ENCODE peak calls at places on chromosomes 7 and 10, in eight cellular contexts. K is H7; M is caudate nucleus; S is stimulated activated CD8-positive, alpha-beta memory T cell treated with anti-CD3 and anti-CD28 coated beads, Interleukin-15, amount 100 ng/mL, for 24 hours; T is activated T-helper 9 cell treated with anti-CD3 and anti-CD28 coated beads, Interleukin-2, amount 50 U/mL, for 16 hours; H is HTR-8/SVneo; F is Calu3; D is activated T-helper 1 cell treated with anti-CD3 and anti-CD28 coated beads, Interleukin-2, amount 50 U/mL, for 16 hours. G is an unnamed sample.

GRCh38 chr10:88408111-88408510 is 175.0 kb downstream of the RNLS start:
- DNase-seq in D (no peak), F (no peak), H (no peak), M (no peak), S (no peak), T (no peak), K (no peak), G (no peak)

GRCh38 chr10:103849880-103850571 is 5.3 kb downstream of the SH3PXD2A start:
- DNase-seq in D (no peak), K (no peak), H (no peak), T (no peak), S (no peak), F (no peak), M (no peak), G (no peak)

GRCh38 chr10:52644678-52645434 is 127.7 kb downstream of the MBL2 start:
- DNase-seq in H (peak; percentile 43), K (peak; percentile 2), S (no peak), M (no peak), F (peak; percentile 67), D (no peak), T (no peak), G (peak; percentile 72)

GRCh38 chr7:132455306-132455705 is 121.0 kb downstream of the PLXNA4 start:
- DNase-seq in F (no peak), T (no peak), K (no peak), M (no peak), H (no peak), S (no peak), D (no peak), G (no peak)

GRCh38 chr10:110363572-110364411 is 59.1 kb upstream of the SMNDC1 start:
- DNase-seq in H (no peak), S (no peak), T (no peak), F (no peak), M (peak; percentile 47), D (no peak), K (no peak), G (no peak)

GRCh38 chr7:57225666-57226065 is 93.4 kb upstream of the ZNF479 start:
- DNase-seq in D (no peak), H (no peak), M (no peak), S (no peak), F (no peak), T (no peak), K (no peak), G (no peak)

GRCh38 chr7:106618480-106618879 is 42.5 kb downstream of the CCDC71L start:
- DNase-seq in H (no peak), T (no peak), M (no peak), K (no peak), F (no peak), D (no peak), S (no peak), G (no peak)

GRCh38 chr7:55344840-55345239 is 20.3 kb upstream of the LANCL2 start:
- DNase-seq in F (no peak), H (no peak), D (no peak), K (peak; percentile 57), M (no peak), S (no peak), T (no peak), G (no peak)

GRCh38 chr10:12849351-12850181 is 151.9 kb downstream of the CCDC3 start:
- DNase-seq in T (no peak), K (no peak), H (no peak), M (no peak), F (no peak), S (no peak), D (no peak), G (no peak)

GRCh38 chr7:55970561-55970960 is 6.2 kb downstream of the NIPSNAP2 start:
- DNase-seq in D (no peak), K (no peak), H (no peak), F (no peak), M (no peak), S (no peak), T (no peak), G (no peak)

GRCh38 chr10:85238676-85239075 is 910.3 kb downstream of the CCSER2 start:
- DNase-seq in S (no peak), M (no peak), D (no peak), K (peak; percentile 13), H (no peak), T (no peak), F (no peak), G (no peak)

GRCh38 chr10:29297678-29298077 is 8.8 kb downstream of the LYZL1 start:
- DNase-seq in F (no peak), S (no peak), T (no peak), D (no peak), M (no peak), K (no peak), H (no peak), G (no peak)

GRCh38 chr10:8311526-8312070 is 257.1 kb downstream of the GATA3 start:
- DNase-seq in H (no peak), M (no peak), T (no peak), D (no peak), K (no peak), S (no peak), F (no peak), G (no peak)

GRCh38 chr7:29639887-29640600 is 76.4 kb downstream of the PRR15 start:
- DNase-seq in S (no peak), H (no peak), K (peak; percentile 37), T (no peak), F (no peak), M (no peak), D (no peak), G (no peak)

GRCh38 chr7:22611758-22612079 is 111.7 kb upstream of the STEAP1B start:
- DNase-seq in D (no peak), F (no peak), S (no peak), T (no peak), M (no peak), K (no peak), H (no peak), G (no peak)

GRCh38 chr7:157869793-157870192 is 533.0 kb downstream of the DNAJB6 start:
- DNase-seq in K (no peak), H (no peak), T (no peak), S (no peak), D (no peak), F (no peak), M (no peak), G (no peak)

GRCh38 chr10:102767428-102768160 is 23.8 kb downstream of the WBP1L start:
- DNase-seq in H (no peak), K (no peak), F (no peak), S (no peak), D (no peak), T (no peak), M (no peak), G (no peak)

GRCh38 chr7:11698273-11698930 is 133.6 kb downstream of the THSD7A start:
- DNase-seq in S (no peak), H (no peak), K (no peak), D (no peak), T (no peak), F (no peak), M (no peak), G (peak; percentile 93)

GRCh38 chr10:75202321-75203096 is 8.1 kb upstream of the VDAC2 start:
- DNase-seq in D (no peak), H (no peak), K (no peak), T (no peak), S (no peak), M (no peak), F (peak; percentile 15), G (no peak)

GRCh38 chr10:132107947-132108877 is 42.5 kb downstream of the JAKMIP3 start:
- DNase-seq in M (no peak), F (no peak), T (no peak), S (no peak), K (no peak), H (no peak), D (no peak), G (no peak)

GRCh38 chr10:131421381-131421780 is 109.9 kb upstream of the TCERG1L start:
- DNase-seq in M (no peak), S (no peak), T (no peak), K (no peak), H (no peak), F (no peak), D (no peak), G (no peak)

GRCh38 chr10:103444478-103444877 is 7.7 kb downstream of the CALHM2 start:
- DNase-seq in S (no peak), F (no peak), K (no peak), H (no peak), M (no peak), T (no peak), D (no peak), G (no peak)

GRCh38 chr10:14383266-14383665 is 52.5 kb upstream of the FRMD4A start:
- DNase-seq in S (no peak), M (no peak), K (no peak), H (no peak), F (no peak), D (no peak), T (no peak), G (no peak)

GRCh38 chr7:114128880-114129279 is 210.1 kb upstream of the PPP1R3A start:
- DNase-seq in K (no peak), M (no peak), S (no peak), D (no peak), T (no peak), F (no peak), H (no peak), G (no peak)

G was measured in Karpas-422.